ENCODE peak calls at places on chromosomes 4 and X, in seven cellular contexts. R is posterior vena cava, O is NCI-H1092, V is mesothelial cell of epicardium, D is Daoy, I is left lung, S is endothelial cell. C is an unnamed sample.

GRCh38 chr4:177596035-177596434 is 153.8 kb upstream of the AGA start:
- DNase-seq in R (no peak), O (no peak), V (no peak), D (peak; percentile 74), I (no peak), S (no peak), C (no peak)

GRCh38 chr4:88865051-88865450 is 167.4 kb upstream of the NAP1L5 start:
- DNase-seq in R (no peak), O (no peak), V (no peak), D (no peak), I (no peak), S (no peak), C (no peak)

GRCh38 chr4:7399433-7400234 is 35.1 kb downstream of the PSAPL1 start:
- DNase-seq in R (peak; percentile 53), O (no peak), V (no peak), D (no peak), I (peak; percentile 15), S (no peak), C (no peak)

GRCh38 chr4:67292045-67292444 is 253.3 kb downstream of the CENPC start:
- DNase-seq in R (no peak), O (no peak), V (no peak), D (no peak), I (no peak), S (no peak), C (no peak)

GRCh38 chrX:19563746-19564145 is 48.4 kb upstream of the MAP3K15 start:
- DNase-seq in R (no peak), O (no peak), V (no peak), D (no peak), I (no peak), S (no peak), C (no peak)

GRCh38 chr4:55437823-55438222 is 42.1 kb downstream of the TMEM165 start:
- DNase-seq in R (no peak), O (no peak), V (no peak), D (no peak), I (no peak), S (no peak), C (no peak)

GRCh38 chr4:77308843-77309242 is 151.8 kb downstream of the CCNG2 start:
- DNase-seq in R (no peak), O (no peak), V (no peak), D (no peak), I (no peak), S (no peak), C (no peak)

GRCh38 chr4:162010362-162010761 is 153.4 kb downstream of the FSTL5 start:
- DNase-seq in R (no peak), O (no peak), V (no peak), D (no peak), I (no peak), S (no peak), C (no peak)

GRCh38 chrX:154444755-154445246 is 860 bp downstream of the FAM50A start:
- DNase-seq in R (no peak), O (no peak), V (no peak), D (no peak), I (no peak), S (no peak), C (no peak)

GRCh38 chr4:7169134-7169533 is 23.2 kb upstream of the SORCS2 start:
- DNase-seq in R (peak; percentile 51), O (no peak), V (no peak), D (no peak), I (peak; percentile 13), S (no peak), C (peak; percentile 10)

GRCh38 chr4:41379230-41379629 is 122.5 kb downstream of the UCHL1 start:
- DNase-seq in R (no peak), O (no peak), V (no peak), D (no peak), I (no peak), S (no peak), C (no peak)